ENCODE peak calls at places on chromosomes 11 and 22, in nine cellular contexts. One of them, this sample, is unnamed.

GRCh38 chr11:6319001-6319878 is 1.1 kb downstream of the CAVIN3 start:
- DNase-seq in central memory CD4-positive, alpha-beta T cell: no peak
- DNase-seq in retina: peak
- DNase-seq in NCI-H2081: no peak
- DNase-seq in coronary artery: peak
- DNase-seq in CD4-positive, CD25-positive, alpha-beta regulatory T cell: no peak
- DNase-seq in activated CD4-positive, alpha-beta memory T cell treated with anti-CD3 and anti-CD28 coated beads for 36 hours: no peak
- DNase-seq in aorta: peak
- DNase-seq in BJ: no peak
- DNase-seq in this sample: no peak

GRCh38 chr11:27385245-27385644 is 22.2 kb upstream of the CCDC34 start:
- DNase-seq in CD4-positive, CD25-positive, alpha-beta regulatory T cell: no peak
- DNase-seq in BJ: peak
- DNase-seq in central memory CD4-positive, alpha-beta T cell: no peak
- DNase-seq in NCI-H2081: no peak
- DNase-seq in coronary artery: peak
- DNase-seq in aorta: peak
- DNase-seq in activated CD4-positive, alpha-beta memory T cell treated with anti-CD3 and anti-CD28 coated beads for 36 hours: no peak
- DNase-seq in retina: no peak
- DNase-seq in this sample: peak

GRCh38 chr11:43735931-43736330 is 55.4 kb downstream of the HSD17B12 start:
- DNase-seq in activated CD4-positive, alpha-beta memory T cell treated with anti-CD3 and anti-CD28 coated beads for 36 hours: no peak
- DNase-seq in CD4-positive, CD25-positive, alpha-beta regulatory T cell: no peak
- DNase-seq in coronary artery: no peak
- DNase-seq in central memory CD4-positive, alpha-beta T cell: no peak
- DNase-seq in NCI-H2081: no peak
- DNase-seq in retina: no peak
- DNase-seq in aorta: peak
- DNase-seq in BJ: no peak
- DNase-seq in this sample: no peak

GRCh38 chr22:42800731-42801536 is 56.1 kb downstream of the ARFGAP3 start:
- DNase-seq in coronary artery: peak
- DNase-seq in central memory CD4-positive, alpha-beta T cell: no peak
- DNase-seq in aorta: no peak
- DNase-seq in CD4-positive, CD25-positive, alpha-beta regulatory T cell: no peak
- DNase-seq in activated CD4-positive, alpha-beta memory T cell treated with anti-CD3 and anti-CD28 coated beads for 36 hours: no peak
- DNase-seq in retina: peak
- DNase-seq in NCI-H2081: peak
- DNase-seq in BJ: no peak
- DNase-seq in this sample: no peak

GRCh38 chr11:73288873-73289707 is 17.0 kb downstream of the P2RY6 start:
- DNase-seq in retina: peak
- DNase-seq in activated CD4-positive, alpha-beta memory T cell treated with anti-CD3 and anti-CD28 coated beads for 36 hours: peak
- DNase-seq in aorta: peak
- DNase-seq in NCI-H2081: peak
- DNase-seq in CD4-positive, CD25-positive, alpha-beta regulatory T cell: peak
- DNase-seq in BJ: no peak
- DNase-seq in central memory CD4-positive, alpha-beta T cell: peak
- DNase-seq in coronary artery: peak
- DNase-seq in this sample: peak

GRCh38 chr11:133694701-133695100 is 150.6 kb downstream of the SPATA19 start:
- DNase-seq in coronary artery: no peak
- DNase-seq in retina: no peak
- DNase-seq in central memory CD4-positive, alpha-beta T cell: no peak
- DNase-seq in aorta: no peak
- DNase-seq in CD4-positive, CD25-positive, alpha-beta regulatory T cell: no peak
- DNase-seq in activated CD4-positive, alpha-beta memory T cell treated with anti-CD3 and anti-CD28 coated beads for 36 hours: no peak
- DNase-seq in BJ: no peak
- DNase-seq in NCI-H2081: no peak
- DNase-seq in this sample: no peak

GRCh38 chr22:28716686-28717085 is 24.9 kb downstream of the CHEK2 start:
- DNase-seq in aorta: no peak
- DNase-seq in retina: no peak
- DNase-seq in activated CD4-positive, alpha-beta memory T cell treated with anti-CD3 and anti-CD28 coated beads for 36 hours: no peak
- DNase-seq in NCI-H2081: no peak
- DNase-seq in CD4-positive, CD25-positive, alpha-beta regulatory T cell: no peak
- DNase-seq in central memory CD4-positive, alpha-beta T cell: no peak
- DNase-seq in BJ: no peak
- DNase-seq in coronary artery: no peak
- DNase-seq in this sample: no peak

GRCh38 chr22:50564289-50564688 is 1.6 kb upstream of the SYCE3 start:
- DNase-seq in aorta: no peak
- DNase-seq in BJ: no peak
- DNase-seq in central memory CD4-positive, alpha-beta T cell: no peak
- DNase-seq in NCI-H2081: no peak
- DNase-seq in CD4-positive, CD25-positive, alpha-beta regulatory T cell: no peak
- DNase-seq in activated CD4-positive, alpha-beta memory T cell treated with anti-CD3 and anti-CD28 coated beads for 36 hours: no peak
- DNase-seq in retina: no peak
- DNase-seq in coronary artery: no peak
- DNase-seq in this sample: no peak

GRCh38 chr11:73420136-73420535 is 43.9 kb downstream of the RELT start:
- DNase-seq in CD4-positive, CD25-positive, alpha-beta regulatory T cell: no peak
- DNase-seq in central memory CD4-positive, alpha-beta T cell: no peak
- DNase-seq in NCI-H2081: no peak
- DNase-seq in coronary artery: no peak
- DNase-seq in aorta: no peak
- DNase-seq in BJ: no peak
- DNase-seq in activated CD4-positive, alpha-beta memory T cell treated with anti-CD3 and anti-CD28 coated beads for 36 hours: no peak
- DNase-seq in retina: no peak
- DNase-seq in this sample: peak

GRCh38 chr11:132683602-132684001 is 848.7 kb downstream of the OPCML start:
- DNase-seq in activated CD4-positive, alpha-beta memory T cell treated with anti-CD3 and anti-CD28 coated beads for 36 hours: no peak
- DNase-seq in retina: no peak
- DNase-seq in CD4-positive, CD25-positive, alpha-beta regulatory T cell: no peak
- DNase-seq in central memory CD4-positive, alpha-beta T cell: no peak
- DNase-seq in coronary artery: no peak
- DNase-seq in BJ: no peak
- DNase-seq in aorta: no peak
- DNase-seq in NCI-H2081: no peak
- DNase-seq in this sample: no peak

GRCh38 chr11:77457340-77457739 is 16.6 kb downstream of the PAK1 start:
- DNase-seq in NCI-H2081: no peak
- DNase-seq in CD4-positive, CD25-positive, alpha-beta regulatory T cell: no peak
- DNase-seq in coronary artery: no peak
- DNase-seq in aorta: no peak
- DNase-seq in activated CD4-positive, alpha-beta memory T cell treated with anti-CD3 and anti-CD28 coated beads for 36 hours: no peak
- DNase-seq in retina: peak
- DNase-seq in central memory CD4-positive, alpha-beta T cell: no peak
- DNase-seq in BJ: no peak
- DNase-seq in this sample: no peak

GRCh38 chr11:76709259-76709658 is 38.7 kb upstream of the LRRC32 start:
- DNase-seq in NCI-H2081: no peak
- DNase-seq in BJ: no peak
- DNase-seq in activated CD4-positive, alpha-beta memory T cell treated with anti-CD3 and anti-CD28 coated beads for 36 hours: no peak
- DNase-seq in retina: no peak
- DNase-seq in aorta: no peak
- DNase-seq in coronary artery: no peak
- DNase-seq in central memory CD4-positive, alpha-beta T cell: no peak
- DNase-seq in CD4-positive, CD25-positive, alpha-beta regulatory T cell: no peak
- DNase-seq in this sample: no peak

GRCh38 chr11:11572386-11572785 is 49.4 kb downstream of the GALNT18 start:
- DNase-seq in CD4-positive, CD25-positive, alpha-beta regulatory T cell: no peak
- DNase-seq in central memory CD4-positive, alpha-beta T cell: no peak
- DNase-seq in BJ: no peak
- DNase-seq in NCI-H2081: no peak
- DNase-seq in aorta: peak
- DNase-seq in coronary artery: peak
- DNase-seq in retina: no peak
- DNase-seq in activated CD4-positive, alpha-beta memory T cell treated with anti-CD3 and anti-CD28 coated beads for 36 hours: no peak
- DNase-seq in this sample: no peak

This sample was measured in Caki2.